ENCODE peak calls at places on chromosomes 3 and 15, in five cellular contexts. One of them, this sample, is unnamed.

GRCh38 chr3:44359146-44359751 is 20.7 kb downstream of the TCAIM start:
- DNase-seq in NCI-H187: no peak
- DNase-seq in NCI-H2029: no peak
- DNase-seq in H54: no peak
- DNase-seq in NCI-H1105 treated with DMSO at 0.1 percent for 48 hours: no peak
- DNase-seq in this sample: no peak

GRCh38 chr15:69410290-69410874 is 3.8 kb upstream of the KIF23 start:
- DNase-seq in NCI-H187: no peak
- DNase-seq in NCI-H2029: no peak
- DNase-seq in H54: peak; percentile 44
- DNase-seq in NCI-H1105 treated with DMSO at 0.1 percent for 48 hours: peak; percentile 28
- DNase-seq in this sample: no peak

GRCh38 chr3:72462611-72463011 is 385.6 kb downstream of the SHQ1 start:
- DNase-seq in NCI-H187: no peak
- DNase-seq in NCI-H2029: no peak
- DNase-seq in H54: no peak
- DNase-seq in NCI-H1105 treated with DMSO at 0.1 percent for 48 hours: no peak
- DNase-seq in this sample: no peak

GRCh38 chr3:50442940-50443579 is 60.4 kb downstream of the CACNA2D2 start:
- DNase-seq in NCI-H187: no peak
- DNase-seq in NCI-H2029: no peak
- DNase-seq in H54: no peak
- DNase-seq in NCI-H1105 treated with DMSO at 0.1 percent for 48 hours: no peak
- DNase-seq in this sample: no peak

GRCh38 chr15:27475395-27475794 is 504.4 kb downstream of the GABRG3 start:
- DNase-seq in NCI-H187: no peak
- DNase-seq in NCI-H2029: no peak
- DNase-seq in H54: no peak
- DNase-seq in NCI-H1105 treated with DMSO at 0.1 percent for 48 hours: no peak
- DNase-seq in this sample: no peak

GRCh38 chr3:189334064-189334920 is 162.5 kb downstream of the TPRG1 start:
- DNase-seq in NCI-H187: no peak
- DNase-seq in NCI-H2029: no peak
- DNase-seq in H54: no peak
- DNase-seq in NCI-H1105 treated with DMSO at 0.1 percent for 48 hours: no peak
- DNase-seq in this sample: no peak

GRCh38 chr3:45817788-45818523 is 21.6 kb upstream of the SLC6A20 start:
- DNase-seq in NCI-H187: no peak
- DNase-seq in NCI-H2029: peak; percentile 93
- DNase-seq in H54: peak; percentile 45
- DNase-seq in NCI-H1105 treated with DMSO at 0.1 percent for 48 hours: peak; percentile 87
- DNase-seq in this sample: no peak

GRCh38 chr15:67144609-67145306 is 79.4 kb downstream of the SMAD3 start:
- DNase-seq in NCI-H187: no peak
- DNase-seq in NCI-H2029: no peak
- DNase-seq in H54: no peak
- DNase-seq in NCI-H1105 treated with DMSO at 0.1 percent for 48 hours: no peak
- DNase-seq in this sample: no peak

GRCh38 chr3:6697722-6698121 is 163.2 kb upstream of the GRM7 start:
- DNase-seq in NCI-H187: no peak
- DNase-seq in NCI-H2029: no peak
- DNase-seq in H54: no peak
- DNase-seq in NCI-H1105 treated with DMSO at 0.1 percent for 48 hours: no peak
- DNase-seq in this sample: no peak

GRCh38 chr3:111998661-111999641 is at the start of gene TAGLN3:
- DNase-seq in NCI-H187: peak; percentile 52
- DNase-seq in NCI-H2029: peak; percentile 50
- DNase-seq in H54: no peak
- DNase-seq in NCI-H1105 treated with DMSO at 0.1 percent for 48 hours: peak; percentile 88
- DNase-seq in this sample: no peak

This sample was measured in GM12891.